ENCODE peak calls at places on chromosomes 5 and 9, in ten cellular contexts. G is CD4-positive, CD25-positive, alpha-beta regulatory T cell; I is adipocyte; Z is fibroblast of lung; J is CD8-positive, alpha-beta T cell; R is heart left ventricle; A is A673; S is CD4-positive, alpha-beta T cell; M is brain microvascular endothelial cell; P is PC-3. O is an unnamed sample. For H3K27me3, the result is how much of the 10 kb centered on the place peaks cover.

GRCh38 chr9:35756743-35757526 is 2.9 kb upstream of the MSMP start:
- DNase-seq in M (no peak), P (peak), I (peak), G (peak), A (peak), R (peak), J (peak), Z (peak), S (peak), O (no peak)

GRCh38 chr5:141867139-141867538 is 11.1 kb downstream of the PCDH1 start:
- DNase-seq in M (no peak), J (no peak), S (no peak), Z (no peak), G (no peak), I (no peak), R (no peak), P (no peak), A (no peak), O (no peak)

GRCh38 chr9:4796988-4797956 is 4.5 kb downstream of the RCL1 start:
- DNase-seq in M (peak), A (peak), R (no peak), Z (peak), S (no peak), I (peak), J (no peak), G (no peak), P (peak), O (no peak)

GRCh38 chr5:152811985-152812384 is 406.9 kb upstream of the NMUR2 start:
- DNase-seq in I (no peak), M (no peak), J (no peak), S (no peak), R (no peak), P (no peak), G (no peak), Z (no peak), A (no peak), O (no peak)

GRCh38 chr5:111914957-111915356 is 158.0 kb upstream of the NREP start:
- DNase-seq in M (no peak), A (no peak), J (no peak), P (no peak), I (no peak), Z (no peak), S (no peak), R (no peak), G (no peak), O (no peak)

GRCh38 chr9:121173501-121173900 is 28.2 kb downstream of the RAB14 start:
- DNase-seq in G (no peak), P (no peak), M (no peak), J (no peak), R (no peak), A (no peak), I (no peak), S (no peak), Z (peak), O (no peak)

GRCh38 chr9:13239208-13239607 is 40.3 kb downstream of the MPDZ start:
- DNase-seq in P (no peak), G (no peak), I (no peak), S (no peak), J (no peak), A (no peak), Z (no peak), R (no peak), M (no peak), O (no peak)

GRCh38 chr5:73139485-73139884 is 19.1 kb downstream of the TMEM171 start:
- DNase-seq in P (no peak), S (no peak), I (no peak), G (no peak), A (no peak), Z (no peak), J (no peak), R (no peak), M (no peak), O (no peak)

GRCh38 chr9:115098226-115098965 is 19.6 kb downstream of the TNC start:
- DNase-seq in M (no peak), J (no peak), R (no peak), G (no peak), A (no peak), P (no peak), I (peak), Z (peak), S (no peak), O (no peak)

GRCh38 chr9:5813837-5814236 is 19.1 kb downstream of the ERMP1 start:
- DNase-seq in G (no peak), M (no peak), I (no peak), A (no peak), J (no peak), S (no peak), R (no peak), Z (no peak), P (peak), O (no peak)

GRCh38 chr9:109476781-109477268 is 21.3 kb downstream of the PTPN3 start:
- DNase-seq in I (no peak), M (no peak), J (no peak), R (no peak), P (peak), S (no peak), G (no peak), A (no peak), Z (no peak), O (no peak)
- H3K27me3 ChIP-seq in I (under half), M (under half), J (under half), R (under half), P (under half), S (under half), G (under half), A (under half), Z (under half), O (under half)

DNA sequence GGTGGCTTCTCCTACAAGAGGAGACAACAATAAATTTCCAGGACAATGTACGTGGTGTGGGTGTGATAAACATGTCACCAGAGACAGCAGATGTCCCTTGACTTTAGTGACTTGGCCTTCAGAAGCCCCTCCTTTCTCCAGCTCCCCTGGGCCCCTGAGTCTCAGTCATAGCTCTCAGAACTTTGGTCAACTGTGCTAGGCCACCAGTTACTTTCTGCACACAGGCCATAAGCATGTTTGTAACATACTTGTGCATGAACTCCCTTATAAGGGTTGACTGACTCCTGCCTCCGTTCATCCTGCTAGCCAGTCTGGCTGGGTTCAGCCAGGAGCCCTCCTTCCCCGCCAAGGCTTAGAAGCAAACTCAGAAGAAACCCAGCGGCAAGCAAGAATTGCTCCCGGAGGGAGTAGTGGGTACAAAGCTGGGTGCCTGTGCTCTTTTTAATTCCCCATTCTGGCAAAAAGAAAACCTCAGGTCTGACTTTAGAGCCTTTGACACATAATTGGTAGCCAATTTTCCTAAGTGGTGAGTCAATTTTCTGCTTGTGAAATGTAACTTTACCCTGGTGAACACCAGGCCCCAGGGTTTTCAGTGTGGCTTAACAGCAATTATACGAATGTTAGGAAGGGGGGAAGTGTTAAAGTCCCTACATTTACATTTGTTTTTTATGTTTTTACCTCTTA is 49.2 kb downstream of the EBF1 start:
- DNase-seq in I (peak), S (no peak), A (peak), J (no peak), M (peak), R (no peak), G (no peak), P (peak), Z (no peak), O (no peak)
- H3K27me3 ChIP-seq in I (under half), S (half or more), A (under half), J (under half), M (under half), R (under half), G (under half), P (under half), Z (under half), O (under half)

GRCh38 chr9:89633920-89634319 is 29.1 kb downstream of the GADD45G start:
- DNase-seq in G (no peak), Z (no peak), J (no peak), R (no peak), S (no peak), A (no peak), M (no peak), I (no peak), P (no peak), O (no peak)
- H3K27me3 ChIP-seq in G (under half), Z (under half), J (under half), R (under half), S (under half), A (under half), M (under half), I (under half), P (under half), O (under half)

GRCh38 chr9:133612816-133613215 is 3.6 kb upstream of the FAM163B start:
- DNase-seq in S (no peak), M (no peak), P (no peak), I (no peak), J (no peak), A (no peak), R (no peak), Z (no peak), G (no peak), O (no peak)
- H3K27me3 ChIP-seq in S (under half), M (half or more), P (half or more), I (half or more), J (under half), A (half or more), R (half or more), Z (under half), G (under half), O (half or more)

DNA sequence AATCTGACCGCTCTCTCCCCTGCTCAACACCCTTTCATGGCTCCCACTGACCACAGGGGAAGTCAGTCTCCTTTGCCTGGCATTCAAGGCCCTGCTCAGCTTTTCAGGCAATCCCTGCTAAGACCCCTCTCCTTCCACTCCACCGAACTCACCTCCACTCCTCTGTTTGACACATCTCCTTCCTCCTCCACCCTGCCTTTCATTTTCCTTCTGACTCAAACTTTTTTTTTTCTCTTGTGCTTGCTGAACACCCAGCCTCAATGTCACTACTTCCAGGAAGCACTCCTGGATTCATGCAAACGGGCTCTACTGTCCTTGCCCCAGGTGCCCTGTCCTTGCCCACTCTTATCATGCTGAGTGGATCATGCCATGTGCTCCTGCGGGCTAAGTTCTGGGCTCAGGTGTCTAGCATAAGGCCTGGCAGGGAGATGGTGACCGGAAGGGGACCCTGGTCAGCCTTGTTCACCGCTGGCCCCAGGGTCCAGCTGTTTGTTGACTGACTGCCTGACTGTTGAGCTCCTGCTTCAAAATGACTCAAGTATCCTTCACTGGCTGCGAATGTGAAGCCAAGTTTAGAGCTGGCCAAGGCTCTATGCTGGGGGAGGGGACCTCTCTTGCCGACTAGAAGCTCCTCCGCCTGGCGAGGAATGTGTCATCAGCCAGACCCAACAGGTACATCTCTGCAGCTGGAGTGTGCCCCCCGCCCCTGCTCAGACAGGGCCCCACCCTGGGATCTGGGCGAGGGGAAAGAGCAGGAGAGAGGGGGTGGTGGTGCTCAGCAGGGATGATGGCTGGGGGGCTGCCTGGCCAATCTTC is 6.2 kb downstream of the NR5A1 start:
- DNase-seq in A (no peak), M (no peak), Z (no peak), G (no peak), J (no peak), R (no peak), I (no peak), S (no peak), P (no peak), O (no peak)
- H3K27me3 ChIP-seq in A (under half), M (half or more), Z (under half), G (under half), J (under half), R (half or more), I (half or more), S (under half), P (under half), O (half or more)

DNA sequence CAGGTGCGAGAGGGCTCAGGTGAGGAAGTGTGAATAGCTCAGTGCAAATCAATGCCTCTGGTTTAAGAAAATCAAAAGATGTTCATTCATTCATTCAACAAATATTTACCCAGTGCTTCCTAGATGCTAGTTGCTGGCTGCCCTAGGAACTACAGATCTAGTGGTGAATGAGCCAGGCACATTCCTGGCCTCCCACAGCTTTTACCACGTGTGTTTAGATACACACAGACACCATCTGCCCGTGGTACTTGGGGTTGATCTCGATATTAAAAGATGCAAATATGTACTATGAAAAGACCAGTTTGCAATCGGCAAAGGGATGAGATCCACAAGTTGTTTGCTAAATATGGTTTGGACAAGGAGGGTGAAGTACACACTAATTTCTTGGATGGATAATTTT is 78.2 kb downstream of the GTF3C4 start:
- DNase-seq in I (peak), J (no peak), P (no peak), Z (no peak), G (no peak), S (no peak), M (peak), A (no peak), R (no peak), O (no peak)
- H3K27me3 ChIP-seq in I (under half), J (under half), P (under half), Z (under half), G (under half), S (under half), M (under half), A (under half), R (under half), O (under half)

GRCh38 chr9:27311184-27311583 is 14.2 kb upstream of the EQTN start:
- DNase-seq in A (no peak), R (no peak), S (no peak), M (no peak), I (no peak), P (no peak), G (no peak), J (no peak), Z (no peak), O (no peak)
- H3K27me3 ChIP-seq in A (under half), R (under half), S (under half), M (under half), I (under half), P (under half), G (under half), J (under half), Z (under half), O (under half)

DNA sequence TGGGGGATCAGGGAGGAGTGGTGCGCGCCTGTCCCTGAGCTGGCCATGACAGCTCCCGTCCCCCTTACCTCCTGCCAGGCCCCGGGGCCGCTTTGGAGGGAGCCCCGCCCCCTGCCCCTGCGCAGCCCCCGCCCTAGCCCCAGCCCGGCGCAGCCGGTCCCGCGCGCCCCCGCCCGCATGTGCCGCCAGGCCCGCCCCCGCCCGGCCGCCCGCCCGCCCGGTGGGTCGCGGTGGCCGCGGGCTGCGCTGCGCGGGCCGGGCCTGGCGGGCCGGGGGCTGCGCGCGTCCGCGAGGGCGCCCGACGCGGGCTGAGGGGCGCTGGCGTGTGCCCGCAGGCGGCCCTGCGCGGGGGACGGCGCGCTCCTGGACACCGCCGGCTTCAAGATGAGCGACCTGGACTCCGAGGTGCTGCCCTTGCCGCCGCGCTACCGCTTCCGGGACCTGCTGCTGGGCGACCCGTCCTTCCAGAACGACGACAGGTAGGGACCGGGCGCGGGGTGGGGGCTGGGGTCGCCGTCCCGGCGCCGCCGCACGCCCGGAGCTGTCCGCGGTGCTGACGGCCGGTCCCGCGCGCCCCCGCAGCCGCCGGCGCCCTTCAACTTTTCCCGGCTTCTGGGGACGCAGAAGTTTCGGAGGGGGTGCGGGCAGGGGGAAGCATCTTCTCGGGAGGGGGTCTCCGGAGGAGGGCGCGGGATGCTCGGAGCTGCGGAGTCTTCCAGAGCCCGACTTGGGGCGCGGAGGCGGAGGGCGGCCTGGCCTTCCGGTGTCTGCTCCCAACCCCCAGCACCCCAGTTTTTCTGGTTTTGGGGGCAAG is 12.5 kb downstream of the KCNT1 start:
- DNase-seq in S (no peak), G (no peak), Z (no peak), M (no peak), R (no peak), A (no peak), I (peak), P (no peak), J (no peak), O (no peak)
- H3K27me3 ChIP-seq in S (under half), G (under half), Z (under half), M (under half), R (half or more), A (under half), I (half or more), P (under half), J (under half), O (under half)

GRCh38 chr5:14581333-14581890 is at the start of gene OTULINL:
- DNase-seq in I (peak), Z (peak), R (peak), P (peak), G (peak), A (peak), J (peak), S (peak), M (peak), O (peak)
- H3K27me3 ChIP-seq in I (under half), Z (under half), R (under half), P (under half), G (under half), A (half or more), J (under half), S (under half), M (under half), O (half or more)